ENCODE peak calls at places on chromosomes 16 and 17, in nine cellular contexts. J is body of pancreas; F is Panc1; I is lower lobe of right lung; S is CD8-positive, alpha-beta T cell; O is heart right ventricle; P is esophagus squamous epithelium; M is transverse colon; H is A549. X is an unnamed sample. For H3K4me1, the result is how much of the 10 kb centered on the place peaks cover.

GRCh38 chr16:457732-458400 is 32.4 kb downstream of the RAB11FIP3 start:
- DNase-seq in J (peak), P (no peak), M (no peak), I (no peak), O (peak), F (no peak), S (no peak), H (no peak), X (no peak)

GRCh38 chr16:88013091-88013609 is 61.9 kb downstream of the BANP start:
- DNase-seq in I (peak), S (no peak), J (no peak), H (no peak), F (no peak), M (peak), O (no peak), P (no peak), X (peak)

GRCh38 chr16:31331807-31332301 is 23.1 kb upstream of the ITGAX start:
- DNase-seq in S (no peak), H (no peak), P (no peak), M (no peak), F (no peak), J (no peak), O (no peak), I (no peak), X (no peak)

GRCh38 chr17:15263206-15263579 is 1.9 kb downstream of the PMP22 start:
- DNase-seq in S (no peak), I (peak), F (no peak), J (peak), M (peak), O (peak), H (peak), P (peak), X (no peak)

GRCh38 chr17:60086822-60087591 is 8.3 kb upstream of the HEATR6 start:
- DNase-seq in H (no peak), F (no peak), O (no peak), J (no peak), M (no peak), S (no peak), P (no peak), I (peak), X (no peak)

GRCh38 chr16:49458656-49459445 is 85.2 kb downstream of the C16orf78 start:
- DNase-seq in O (no peak), H (no peak), J (peak), I (no peak), P (no peak), S (peak), M (no peak), F (no peak), X (no peak)

GRCh38 chr16:82040296-82040695 is 5.2 kb downstream of the HSD17B2 start:
- DNase-seq in S (no peak), H (no peak), P (no peak), I (no peak), O (no peak), F (no peak), M (no peak), J (no peak), X (no peak)

GRCh38 chr16:9323170-9323569 is 231.7 kb downstream of the HAPSTR1 start:
- DNase-seq in J (no peak), M (no peak), H (no peak), I (no peak), O (no peak), S (no peak), P (no peak), F (no peak), X (peak)

GRCh38 chr16:86101135-86101911 is 202.4 kb downstream of the IRF8 start:
- DNase-seq in J (no peak), I (no peak), P (no peak), M (no peak), H (no peak), O (no peak), S (no peak), F (no peak), X (no peak)

GRCh38 chr17:38619451-38619795 is 13.7 kb upstream of the SRCIN1 start:
- DNase-seq in H (no peak), J (no peak), P (no peak), M (no peak), O (no peak), S (no peak), I (no peak), F (no peak), X (no peak)

GRCh38 chr16:71431176-71431575 is 10.7 kb downstream of the TLE7 start:
- DNase-seq in P (no peak), S (no peak), M (no peak), J (no peak), F (no peak), H (no peak), O (no peak), I (no peak), X (no peak)

GRCh38 chr17:8126306-8127066 is 2.6 kb upstream of the HES7 start:
- DNase-seq in F (no peak), S (peak), M (peak), I (no peak), H (peak), J (peak), O (peak), P (no peak), X (peak)

GRCh38 chr17:38663125-38663751 is 11.5 kb downstream of the EPOP start:
- DNase-seq in F (no peak), P (no peak), J (peak), S (peak), H (peak), M (peak), I (peak), O (peak), X (peak)

GRCh38 chr16:4309102-4309832 is 6.6 kb upstream of the GLIS2 start:
- DNase-seq in H (no peak), P (no peak), I (no peak), O (no peak), F (no peak), J (peak), S (no peak), M (no peak), X (no peak)

GRCh38 chr17:52148288-52148968 is 10.1 kb downstream of the CA10 start:
- DNase-seq in M (no peak), S (no peak), J (no peak), F (no peak), H (no peak), I (no peak), O (no peak), P (no peak), X (peak)

GRCh38 chr16:82580293-82580900 is 46.4 kb upstream of the CDH13 start:
- DNase-seq in I (no peak), O (peak), P (no peak), S (no peak), M (no peak), H (peak), J (no peak), F (no peak), X (no peak)

GRCh38 chr17:78127240-78127887 is 1.2 kb downstream of the TMC6 start:
- DNase-seq in J (peak), F (no peak), H (no peak), I (peak), O (peak), S (peak), M (peak), P (no peak), X (no peak)

GRCh38 chr16:25135239-25135878 is 23.8 kb downstream of the LCMT1 start:
- DNase-seq in F (no peak), P (no peak), O (no peak), J (no peak), S (no peak), H (peak), I (no peak), M (peak), X (peak)

GRCh38 chr16:85908889-85909584 is 10.1 kb downstream of the IRF8 start:
- DNase-seq in I (no peak), H (no peak), M (no peak), P (no peak), J (no peak), O (no peak), F (no peak), S (no peak), X (no peak)

DNA sequence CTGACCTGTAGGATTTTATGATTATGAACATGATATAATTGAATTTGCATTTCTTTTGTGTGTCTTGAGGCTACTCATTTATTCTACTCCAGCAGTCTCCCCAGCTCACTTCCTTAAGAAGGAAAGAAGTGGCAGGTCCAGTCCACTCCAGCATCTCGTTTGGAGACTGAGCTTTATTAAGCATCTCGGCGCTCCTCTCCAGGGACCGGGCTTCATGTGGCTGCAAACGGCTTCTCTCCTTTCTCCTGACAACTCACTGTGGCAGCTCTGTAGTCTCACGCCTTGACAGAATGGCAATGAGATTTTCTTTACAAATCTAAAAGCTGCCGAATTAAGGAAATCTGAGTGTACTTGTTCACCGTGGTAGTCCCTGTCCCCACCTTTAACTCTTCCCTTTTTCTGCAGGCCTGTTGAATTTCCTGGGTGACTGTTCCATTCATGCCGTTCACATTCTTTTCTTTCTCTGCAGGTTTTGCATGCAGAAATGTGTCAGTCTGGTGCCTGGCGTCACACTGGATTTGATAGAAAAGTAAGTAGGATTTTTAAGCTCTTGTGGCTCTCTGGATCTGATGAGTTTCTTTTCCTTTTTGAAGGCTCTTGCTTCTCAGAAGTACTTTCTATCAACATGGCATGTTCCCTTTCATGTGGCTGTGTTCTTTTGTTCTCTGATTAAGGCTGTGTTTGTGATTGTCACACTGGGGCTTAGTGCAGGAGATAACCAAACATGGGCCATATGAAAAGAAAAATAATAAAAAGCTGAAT is 200.5 kb upstream of the CHMP6 start:
- DNase-seq in F (no peak), H (no peak), M (no peak), I (no peak), O (no peak), J (no peak), P (no peak), S (no peak), X (no peak)
- H3K4me1 ChIP-seq in F (under half), H (half or more), M (under half), I (under half), O (under half), J (under half), P (under half), S (half or more), X (under half)

GRCh38 chr17:40304464-40304863 is 4.5 kb upstream of the RARA start:
- DNase-seq in H (no peak), J (no peak), I (no peak), F (no peak), P (no peak), S (no peak), O (no peak), M (no peak), X (peak)

GRCh38 chr17:40306395-40306794 is 2.6 kb upstream of the RARA start:
- DNase-seq in S (no peak), O (no peak), F (no peak), I (no peak), M (no peak), J (no peak), H (no peak), P (no peak), X (no peak)

GRCh38 chr17:40301315-40301714 is 7.7 kb upstream of the RARA start:
- DNase-seq in S (no peak), J (peak), I (no peak), H (no peak), O (no peak), M (peak), F (no peak), P (no peak), X (no peak)

GRCh38 chr17:40303706-40304450 is 5.1 kb upstream of the RARA start:
- DNase-seq in I (no peak), O (no peak), P (no peak), M (peak), S (no peak), F (no peak), H (no peak), J (no peak), X (peak)

GRCh38 chr17:40303009-40303657 is 5.8 kb upstream of the RARA start:
- DNase-seq in J (peak), O (peak), S (peak), H (peak), I (no peak), P (no peak), F (peak), M (peak), X (peak)
- TF ChIP-seq CTCF in J (peak), O (peak), S (peak), H (peak), I (peak), P (peak), F (peak), M (peak), X (peak)

DNA sequence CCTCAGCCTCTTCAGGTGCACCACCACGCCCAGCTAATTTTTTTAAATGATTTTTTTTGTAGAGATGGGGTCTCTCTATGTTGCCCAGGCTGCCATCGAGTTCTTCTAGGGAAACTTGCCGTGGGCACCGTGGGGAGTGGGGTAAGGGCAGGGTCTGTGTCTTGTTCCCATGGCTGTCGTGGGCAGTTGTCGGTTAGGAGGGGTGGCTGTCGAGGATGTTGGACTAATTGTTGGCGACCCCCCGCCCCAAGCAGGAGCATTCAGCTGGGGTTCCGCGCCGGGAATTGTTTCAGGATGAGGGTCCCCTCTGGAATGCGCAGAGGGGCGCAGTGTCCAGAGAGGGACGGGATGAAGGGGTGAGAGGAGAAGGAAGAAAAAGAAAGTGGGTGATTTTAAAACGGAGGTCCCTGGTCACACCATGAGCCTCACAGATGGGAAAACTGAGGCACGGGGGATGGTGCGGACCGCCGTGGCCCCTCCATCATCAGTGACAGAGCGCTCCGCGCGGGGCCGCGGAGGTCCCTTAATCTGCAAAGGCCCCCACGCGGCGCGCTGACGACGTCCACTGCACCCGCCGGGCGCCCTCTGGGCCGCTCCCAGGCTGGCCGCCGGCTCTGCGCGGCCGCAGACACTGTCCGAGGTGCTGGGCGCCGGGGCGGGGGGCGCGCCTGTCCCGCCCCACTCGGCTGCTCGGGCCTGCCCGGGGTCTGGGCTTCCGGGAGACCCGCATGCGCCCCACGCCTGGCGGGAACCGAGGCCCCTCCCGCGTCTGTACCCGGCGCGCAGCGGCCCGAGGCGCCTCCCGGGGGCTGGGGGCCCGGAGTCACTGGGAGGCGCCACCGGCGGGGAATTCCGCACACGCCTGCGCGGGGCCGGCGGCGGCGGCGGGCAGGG is 763 bp upstream of the RNF213 start:
- DNase-seq in P (no peak), I (peak), S (peak), O (peak), J (peak), F (no peak), H (peak), M (peak), X (no peak)
- H3K4me1 ChIP-seq in P (under half), I (half or more), S (under half), O (under half), J (under half), F (half or more), H (half or more), M (under half), X (under half)

GRCh38 chr17:82418001-82418986 is at the start of the genes HEXD and OGFOD3:
- DNase-seq in I (peak), M (peak), J (peak), P (no peak), S (peak), F (no peak), H (peak), O (peak), X (peak)
- TF ChIP-seq CTCF in I (no peak), M (peak), J (no peak), P (peak), S (no peak), F (no peak), H (no peak), O (no peak), X (peak)